ENCODE peak calls at places on chromosomes 7 and 10, in five cellular contexts. One of them, this sample, is unnamed.
A peak's percentile ranks its signal among the peaks of the same experiment; 100 is the strongest.

GRCh38 chr7:100803398-100804161 is 23.7 kb downstream of the EPHB4 start:
- DNase-seq in lower leg skin: peak; percentile 83
- DNase-seq in adrenal gland: peak; percentile 90
- DNase-seq in uterus: peak; percentile 89
- DNase-seq in progenitor cell of endocrine pancreas: peak; percentile 39
- DNase-seq in this sample: peak; percentile 62

GRCh38 chr7:154795437-154795836 is 207.5 kb downstream of the PAXIP1 start:
- DNase-seq in progenitor cell of endocrine pancreas: no peak
- DNase-seq in lower leg skin: no peak
- DNase-seq in uterus: no peak
- DNase-seq in adrenal gland: no peak
- DNase-seq in this sample: no peak

GRCh38 chr10:20287951-20288350 is 471.7 kb downstream of the PLXDC2 start:
- DNase-seq in adrenal gland: no peak
- DNase-seq in uterus: no peak
- DNase-seq in progenitor cell of endocrine pancreas: no peak
- DNase-seq in lower leg skin: no peak
- DNase-seq in this sample: no peak

GRCh38 chr10:133336131-133337078 is at the start of gene CALY:
- DNase-seq in uterus: no peak
- DNase-seq in lower leg skin: no peak
- DNase-seq in progenitor cell of endocrine pancreas: no peak
- DNase-seq in adrenal gland: no peak
- DNase-seq in this sample: peak; percentile 55

GRCh38 chr7:24175603-24176002 is 108.4 kb upstream of the NPY start:
- DNase-seq in lower leg skin: no peak
- DNase-seq in adrenal gland: no peak
- DNase-seq in uterus: no peak
- DNase-seq in progenitor cell of endocrine pancreas: no peak
- DNase-seq in this sample: no peak

GRCh38 chr7:101591504-101591903 is 37.6 kb downstream of the MYL10 start:
- DNase-seq in adrenal gland: no peak
- DNase-seq in lower leg skin: no peak
- DNase-seq in uterus: no peak
- DNase-seq in progenitor cell of endocrine pancreas: no peak
- DNase-seq in this sample: no peak

GRCh38 chr10:76286536-76286935 is 855.1 kb downstream of the LRMDA start:
- DNase-seq in uterus: no peak
- DNase-seq in progenitor cell of endocrine pancreas: no peak
- DNase-seq in adrenal gland: no peak
- DNase-seq in lower leg skin: no peak
- DNase-seq in this sample: no peak

GRCh38 chr10:58963101-58963534 is 213.3 kb upstream of the PHYHIPL start:
- DNase-seq in progenitor cell of endocrine pancreas: no peak
- DNase-seq in uterus: no peak
- DNase-seq in adrenal gland: no peak
- DNase-seq in lower leg skin: no peak
- DNase-seq in this sample: no peak

GRCh38 chr7:100351657-100352058 is 6.3 kb upstream of the PILRB start:
- DNase-seq in adrenal gland: no peak
- DNase-seq in lower leg skin: no peak
- DNase-seq in progenitor cell of endocrine pancreas: no peak
- DNase-seq in uterus: no peak
- DNase-seq in this sample: no peak

GRCh38 chr7:21914671-21915070 is 31.0 kb downstream of the CDCA7L start:
- DNase-seq in adrenal gland: no peak
- DNase-seq in progenitor cell of endocrine pancreas: no peak
- DNase-seq in uterus: no peak
- DNase-seq in lower leg skin: no peak
- DNase-seq in this sample: no peak

GRCh38 chr7:36312064-36312914 is 77.4 kb upstream of the ANLN start:
- DNase-seq in progenitor cell of endocrine pancreas: no peak
- DNase-seq in lower leg skin: no peak
- DNase-seq in uterus: no peak
- DNase-seq in adrenal gland: peak; percentile 7
- DNase-seq in this sample: no peak
- TF ChIP-seq CTCF in progenitor cell of endocrine pancreas: peak; percentile 64
- TF ChIP-seq CTCF in lower leg skin: no peak
- TF ChIP-seq CTCF in uterus: no peak
- TF ChIP-seq CTCF in adrenal gland: no peak
- TF ChIP-seq CTCF in this sample: no peak

GRCh38 chr7:112205348-112206237 is 606 bp downstream of the DOCK4 start:
- DNase-seq in uterus: peak; percentile 54
- DNase-seq in progenitor cell of endocrine pancreas: peak; percentile 46
- DNase-seq in lower leg skin: peak; percentile 28
- DNase-seq in adrenal gland: peak; percentile 66
- DNase-seq in this sample: peak; percentile 41

GRCh38 chr7:112207765-112208164 is 1.3 kb downstream of the ZNF277 start:
- DNase-seq in adrenal gland: no peak
- DNase-seq in lower leg skin: no peak
- DNase-seq in uterus: no peak
- DNase-seq in progenitor cell of endocrine pancreas: no peak
- DNase-seq in this sample: no peak

GRCh38 chr7:112207106-112207592 is 654 bp downstream of the ZNF277 start:
- DNase-seq in progenitor cell of endocrine pancreas: no peak
- DNase-seq in uterus: no peak
- DNase-seq in lower leg skin: no peak
- DNase-seq in adrenal gland: no peak
- DNase-seq in this sample: no peak

GRCh38 chr7:112204776-112205347 is 1.3 kb downstream of the DOCK4 start:
- DNase-seq in lower leg skin: no peak
- DNase-seq in adrenal gland: no peak
- DNase-seq in progenitor cell of endocrine pancreas: no peak
- DNase-seq in uterus: no peak
- DNase-seq in this sample: no peak

GRCh38 chr7:112206238-112207105 is at the start of the genes DOCK4 and ZNF277:
- DNase-seq in uterus: peak; percentile 99
- DNase-seq in lower leg skin: peak; percentile 99
- DNase-seq in progenitor cell of endocrine pancreas: peak; percentile 99
- DNase-seq in adrenal gland: peak; percentile 99
- DNase-seq in this sample: peak; percentile 99
- TF ChIP-seq CTCF in uterus: no peak
- TF ChIP-seq CTCF in lower leg skin: no peak
- TF ChIP-seq CTCF in progenitor cell of endocrine pancreas: no peak
- TF ChIP-seq CTCF in adrenal gland: no peak
- TF ChIP-seq CTCF in this sample: no peak

GRCh38 chr7:86058649-86059048 is 585.1 kb upstream of the GRM3 start:
- DNase-seq in lower leg skin: no peak
- DNase-seq in progenitor cell of endocrine pancreas: no peak
- DNase-seq in adrenal gland: no peak
- DNase-seq in uterus: no peak
- DNase-seq in this sample: no peak
- TF ChIP-seq CTCF in lower leg skin: no peak
- TF ChIP-seq CTCF in progenitor cell of endocrine pancreas: no peak
- TF ChIP-seq CTCF in adrenal gland: no peak
- TF ChIP-seq CTCF in uterus: no peak
- TF ChIP-seq CTCF in this sample: no peak

DNA sequence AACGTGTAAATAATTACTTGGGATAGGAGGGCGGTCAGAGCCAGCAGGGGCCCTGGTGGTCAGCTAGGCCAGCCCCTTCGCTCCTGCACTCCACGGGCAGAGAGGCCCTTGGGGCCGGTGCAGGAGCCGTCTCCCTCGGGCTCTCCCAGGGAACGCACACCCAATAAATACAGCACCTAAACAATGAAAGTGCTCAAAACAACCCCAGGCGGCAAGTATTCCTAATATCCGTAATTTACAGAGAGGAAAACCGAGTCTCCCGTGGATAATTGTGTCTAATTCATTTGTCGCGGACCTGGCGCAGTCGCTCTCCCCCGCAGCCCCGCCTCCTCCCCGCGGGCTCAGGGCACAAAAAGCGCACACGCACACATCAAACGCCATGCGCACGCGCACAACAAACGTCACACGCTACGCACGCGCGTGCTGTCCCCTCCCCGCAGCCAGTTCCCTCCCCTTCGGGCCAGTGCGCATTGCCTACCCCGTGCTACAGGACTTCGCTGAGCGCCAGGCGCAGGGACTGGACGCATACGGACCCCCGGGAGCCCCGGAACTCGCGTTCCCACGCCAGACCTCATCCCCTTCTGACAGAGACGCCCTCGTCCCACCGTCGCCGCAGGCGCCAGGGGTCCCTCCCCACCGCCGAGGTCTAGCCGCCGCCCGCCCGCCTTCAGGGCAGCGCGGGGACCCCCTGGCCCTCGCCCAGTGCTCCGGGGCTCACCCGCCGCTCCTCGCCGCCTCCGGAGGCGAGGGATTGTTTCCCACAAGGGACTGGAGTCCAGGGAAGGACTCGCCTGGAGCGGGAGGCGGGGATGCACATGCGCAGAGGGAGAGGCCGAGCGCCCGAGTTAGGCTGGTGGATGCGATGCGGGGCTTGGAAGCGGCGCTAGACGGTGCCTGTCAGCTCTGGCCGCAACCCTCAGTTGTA is at the start of gene ZNF248:
- DNase-seq in progenitor cell of endocrine pancreas: peak; percentile 68
- DNase-seq in adrenal gland: peak; percentile 97
- DNase-seq in lower leg skin: peak; percentile 94
- DNase-seq in uterus: peak; percentile 96
- DNase-seq in this sample: peak; percentile 91
- TF ChIP-seq CTCF in progenitor cell of endocrine pancreas: peak; percentile 10
- TF ChIP-seq CTCF in adrenal gland: no peak
- TF ChIP-seq CTCF in lower leg skin: no peak
- TF ChIP-seq CTCF in uterus: no peak
- TF ChIP-seq CTCF in this sample: no peak

DNA sequence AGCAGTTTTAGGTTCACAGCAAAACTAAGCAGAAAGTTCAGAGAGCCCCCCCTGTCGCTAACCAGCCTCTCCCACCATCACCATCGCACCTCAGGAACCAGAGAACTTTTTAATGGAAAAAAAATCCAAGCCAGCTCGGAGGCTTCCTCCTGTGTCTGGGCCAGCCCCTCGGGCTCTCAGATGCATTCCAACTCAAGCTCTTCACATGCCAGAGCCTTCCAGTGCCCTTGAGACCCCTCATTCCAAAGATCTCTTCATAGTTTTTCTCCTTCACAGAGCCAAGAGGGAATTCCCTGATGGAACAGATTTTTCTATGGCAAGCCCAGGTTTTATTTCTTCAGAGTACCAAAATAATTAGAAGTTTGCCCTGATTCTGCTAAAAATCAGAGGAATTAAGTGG is 153.4 kb upstream of the LANCL2 start:
- DNase-seq in lower leg skin: no peak
- DNase-seq in progenitor cell of endocrine pancreas: no peak
- DNase-seq in uterus: no peak
- DNase-seq in adrenal gland: no peak
- DNase-seq in this sample: no peak
- TF ChIP-seq CTCF in lower leg skin: no peak
- TF ChIP-seq CTCF in progenitor cell of endocrine pancreas: no peak
- TF ChIP-seq CTCF in uterus: no peak
- TF ChIP-seq CTCF in adrenal gland: no peak
- TF ChIP-seq CTCF in this sample: no peak

GRCh38 chr7:50644586-50644985 is 79.4 kb upstream of the DDC start:
- DNase-seq in progenitor cell of endocrine pancreas: no peak
- DNase-seq in uterus: no peak
- DNase-seq in lower leg skin: peak; percentile 5
- DNase-seq in adrenal gland: no peak
- DNase-seq in this sample: no peak

GRCh38 chr7:50640779-50641178 is 75.6 kb upstream of the DDC start:
- DNase-seq in uterus: no peak
- DNase-seq in progenitor cell of endocrine pancreas: no peak
- DNase-seq in lower leg skin: no peak
- DNase-seq in adrenal gland: no peak
- DNase-seq in this sample: no peak

GRCh38 chr7:50644114-50644513 is 78.9 kb upstream of the DDC start:
- DNase-seq in adrenal gland: no peak
- DNase-seq in uterus: no peak
- DNase-seq in progenitor cell of endocrine pancreas: no peak
- DNase-seq in lower leg skin: peak; percentile 4
- DNase-seq in this sample: no peak

GRCh38 chr7:50640256-50640655 is 75.1 kb upstream of the DDC start:
- DNase-seq in progenitor cell of endocrine pancreas: no peak
- DNase-seq in lower leg skin: peak; percentile 9
- DNase-seq in uterus: no peak
- DNase-seq in adrenal gland: no peak
- DNase-seq in this sample: no peak

DNA sequence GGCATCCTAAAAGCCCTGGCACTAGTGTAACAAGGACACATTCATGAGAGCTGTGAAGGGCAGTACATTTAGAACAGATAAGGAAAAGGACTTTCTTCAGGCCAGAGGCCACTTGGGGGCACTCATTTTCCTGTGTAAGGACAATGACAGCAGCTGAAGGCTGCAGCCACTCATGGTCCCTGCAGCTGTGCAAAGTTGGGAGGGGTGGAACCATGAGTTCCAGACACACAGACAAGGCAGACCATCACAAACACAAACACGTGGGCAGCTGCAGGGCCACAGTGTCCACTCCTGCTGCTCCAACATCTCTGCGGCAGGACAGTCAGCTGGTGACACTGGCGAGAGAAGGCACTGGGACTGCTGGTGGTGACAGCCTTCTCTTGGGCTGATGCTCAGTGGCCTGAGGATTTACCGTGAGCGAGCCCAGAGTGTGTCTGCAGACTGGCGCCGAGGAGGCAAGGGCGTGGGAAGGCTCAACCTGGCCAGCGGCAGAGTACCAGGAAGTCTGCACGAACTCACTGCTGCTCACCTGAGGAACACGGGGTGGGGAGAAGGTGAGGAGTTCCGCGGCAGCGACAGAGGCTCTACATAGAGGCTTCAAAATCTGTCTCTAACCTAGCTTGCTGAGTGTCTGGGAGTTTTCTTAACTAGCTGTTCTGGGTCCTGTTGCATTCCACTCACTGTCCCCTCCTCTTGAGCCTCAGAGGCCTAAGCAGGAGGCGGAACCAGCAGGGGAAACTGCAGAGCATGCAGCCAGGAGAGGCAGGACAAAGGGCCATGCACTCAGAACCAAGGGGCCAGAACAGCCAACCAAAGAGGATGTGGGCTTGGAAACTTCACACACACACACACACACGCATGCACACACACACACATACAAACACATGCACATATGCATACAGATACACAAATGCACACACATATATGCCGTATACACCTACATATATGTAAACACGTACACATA is 76.5 kb upstream of the DDC start:
- DNase-seq in adrenal gland: no peak
- DNase-seq in progenitor cell of endocrine pancreas: no peak
- DNase-seq in lower leg skin: peak; percentile 9
- DNase-seq in uterus: no peak
- DNase-seq in this sample: no peak
- TF ChIP-seq CTCF in adrenal gland: peak; percentile 20
- TF ChIP-seq CTCF in progenitor cell of endocrine pancreas: no peak
- TF ChIP-seq CTCF in lower leg skin: no peak
- TF ChIP-seq CTCF in uterus: no peak
- TF ChIP-seq CTCF in this sample: no peak

This sample was measured in activated B cell treated with CpG ODN at 0.5 μM for 24 hours.